ENCODE peak calls at places on chromosome 16, in six cellular contexts. H, C, U, T, W and Z are unnamed samples.

GRCh38 chr16:875182-876040 is 74.9 kb upstream of the GNG13 start:
- DNase-seq in H (no peak), W (no peak), C (no peak), T (no peak), U (no peak), Z (no peak)

GRCh38 chr16:9286930-9287329 is 195.5 kb downstream of the HAPSTR1 start:
- DNase-seq in U (no peak), W (no peak), C (no peak), H (no peak), T (no peak), Z (no peak)

GRCh38 chr16:11084484-11085024 is 140.2 kb downstream of the CLEC16A start:
- DNase-seq in U (no peak), C (no peak), W (no peak), T (no peak), H (no peak), Z (no peak)

GRCh38 chr16:57260294-57260929 is 15.4 kb downstream of the ARL2BP start:
- DNase-seq in T (peak), H (no peak), W (peak), C (no peak), U (no peak), Z (peak)

GRCh38 chr16:554640-555413 is 5.4 kb upstream of the PRR35 start:
- DNase-seq in H (no peak), U (no peak), C (no peak), W (no peak), T (no peak), Z (no peak)

GRCh38 chr16:46746821-46747776 is 1.0 kb downstream of the MYLK3 start:
- DNase-seq in T (no peak), W (no peak), C (no peak), H (no peak), U (no peak), Z (no peak)

GRCh38 chr16:12186774-12187335 is 210.3 kb downstream of the SNX29 start:
- DNase-seq in C (no peak), U (no peak), T (no peak), W (no peak), H (no peak), Z (no peak)

GRCh38 chr16:53147500-53148065 is 92.8 kb downstream of the CHD9 start:
- DNase-seq in C (no peak), H (no peak), U (no peak), W (no peak), T (no peak), Z (no peak)

GRCh38 chr16:55779391-55780094 is 53.4 kb downstream of the CES1 start:
- DNase-seq in C (no peak), H (peak), U (no peak), W (no peak), T (no peak), Z (no peak)

GRCh38 chr16:1620391-1620790 is 8.2 kb downstream of the CRAMP1 start:
- DNase-seq in C (no peak), W (peak), T (no peak), U (no peak), H (no peak), Z (peak)

GRCh38 chr16:14354561-14355351 is 275.3 kb downstream of the PARN start:
- DNase-seq in W (peak), C (no peak), U (peak), H (no peak), T (no peak), Z (peak)

GRCh38 chr16:54846761-54847160 is 83.9 kb upstream of the IRX5 start:
- DNase-seq in C (no peak), U (no peak), H (no peak), T (no peak), W (no peak), Z (no peak)

GRCh38 chr16:31569360-31569717 is 41.6 kb downstream of the AHSP start:
- DNase-seq in T (no peak), W (no peak), H (no peak), C (no peak), U (no peak), Z (no peak)

GRCh38 chr16:28090646-28091377 is 27.3 kb upstream of the GSG1L start:
- DNase-seq in C (no peak), H (no peak), U (no peak), T (no peak), W (no peak), Z (no peak)

GRCh38 chr16:70253291-70254094 is 1.8 kb upstream of the EXOSC6 start:
- DNase-seq in H (no peak), T (no peak), W (peak), C (peak), U (no peak), Z (no peak)

GRCh38 chr16:69434066-69434465 is 9.6 kb downstream of the CYB5B start:
- DNase-seq in U (no peak), W (no peak), T (no peak), C (no peak), H (no peak), Z (no peak)

GRCh38 chr16:71647391-71647790 is 21.4 kb downstream of the MARVELD3 start:
- DNase-seq in H (no peak), T (no peak), W (no peak), C (no peak), U (no peak), Z (no peak)

GRCh38 chr16:24839347-24839972 is 6.3 kb upstream of the SLC5A11 start:
- DNase-seq in H (no peak), U (no peak), W (no peak), C (no peak), T (no peak), Z (no peak)

GRCh38 chr16:13921328-13921727 is 1.4 kb downstream of the ERCC4 start:
- DNase-seq in H (no peak), W (no peak), C (no peak), T (no peak), U (no peak), Z (no peak)

GRCh38 chr16:88435437-88436355 is 17.4 kb upstream of the ZFPM1 start:
- DNase-seq in U (no peak), H (no peak), W (no peak), T (no peak), C (no peak), Z (no peak)

GRCh38 chr16:69762843-69763556 is 868 bp downstream of the WWP2 start:
- DNase-seq in W (peak), U (no peak), H (no peak), C (no peak), T (no peak), Z (no peak)

GRCh38 chr16:19697756-19698318 is 20.2 kb downstream of the KNOP1 start:
- DNase-seq in U (no peak), H (peak), C (no peak), T (no peak), W (no peak), Z (no peak)

GRCh38 chr16:15879255-15879804 is 9.1 kb downstream of the CEP20 start:
- DNase-seq in C (no peak), U (no peak), W (no peak), H (peak), T (peak), Z (no peak)

GRCh38 chr16:14151256-14152030 is 80.3 kb downstream of the MRTFB start:
- DNase-seq in C (no peak), H (no peak), W (no peak), T (no peak), U (no peak), Z (no peak)

GRCh38 chr16:2884041-2884451 is 1.0 kb downstream of the FLYWCH2 start:
- DNase-seq in H (no peak), W (no peak), U (no peak), T (no peak), C (no peak), Z (no peak)

GRCh38 chr16:2486645-2487516 is 12.0 kb downstream of the TBC1D24 start:
- DNase-seq in C (peak), W (peak), U (peak), T (no peak), H (no peak), Z (peak)

GRCh38 chr16:88487920-88488842 is 35.1 kb downstream of the ZFPM1 start:
- DNase-seq in U (no peak), W (no peak), T (no peak), C (no peak), H (no peak), Z (no peak)

GRCh38 chr16:927931-928330 is 42.9 kb downstream of the LMF1 start:
- DNase-seq in T (no peak), U (no peak), H (no peak), C (no peak), W (no peak), Z (no peak)

GRCh38 chr16:68995011-68995504 is 110.4 kb upstream of the HAS3 start:
- DNase-seq in H (no peak), U (no peak), T (no peak), W (no peak), C (no peak), Z (no peak)

GRCh38 chr16:12158428-12158827 is 181.9 kb downstream of the SNX29 start:
- DNase-seq in T (no peak), H (no peak), U (no peak), C (no peak), W (no peak), Z (no peak)

GRCh38 chr16:19757026-19757425 is 39.0 kb downstream of the IQCK start:
- DNase-seq in H (no peak), T (no peak), U (no peak), C (no peak), W (no peak), Z (no peak)

GRCh38 chr16:11072420-11073153 is 128.2 kb downstream of the CLEC16A start:
- DNase-seq in T (no peak), U (no peak), H (no peak), W (no peak), C (no peak), Z (no peak)

GRCh38 chr16:17227278-17227677 is 243.5 kb downstream of the XYLT1 start:
- DNase-seq in W (no peak), C (no peak), H (no peak), T (no peak), U (no peak), Z (no peak)

GRCh38 chr16:921321-921905 is 49.4 kb downstream of the LMF1 start:
- DNase-seq in T (no peak), W (no peak), C (no peak), U (no peak), H (no peak), Z (no peak)

GRCh38 chr16:22174642-22175041 is 12.3 kb downstream of the SDR42E2 start:
- DNase-seq in H (peak), W (no peak), C (no peak), T (no peak), U (no peak), Z (no peak)

GRCh38 chr16:89982318-89982717 is 33.8 kb downstream of the DEF8 start:
- DNase-seq in U (no peak), H (no peak), C (no peak), T (no peak), W (no peak), Z (no peak)

GRCh38 chr16:7369181-7369580 is 36.5 kb downstream of the RBFOX1 start:
- DNase-seq in U (no peak), C (no peak), H (no peak), W (no peak), T (no peak), Z (no peak)

GRCh38 chr16:67648088-67648763 is 3.3 kb downstream of the CARMIL2 start:
- DNase-seq in H (no peak), C (no peak), U (no peak), W (peak), T (no peak), Z (no peak)